ENCODE peak calls at places on chromosome 10, in four cellular contexts. N is K562, P is HepG2, A is GM12878. J is an unnamed sample.

GRCh38 chr10:12720217-12720981 is 281.1 kb downstream of the CCDC3 start:
- DNase-seq in N (no peak), P (peak; percentile 76), A (no peak), J (no peak)

GRCh38 chr10:58044072-58044471 is 223.6 kb downstream of the IPMK start:
- DNase-seq in N (no peak), P (no peak), A (no peak), J (no peak)

GRCh38 chr10:95485445-95485844 is 75.7 kb downstream of the SORBS1 start:
- DNase-seq in N (no peak), P (peak; percentile 24), A (no peak), J (no peak)

GRCh38 chr10:4586756-4587155 is 239.3 kb upstream of the AKR1E2 start:
- DNase-seq in N (no peak), P (no peak), A (no peak), J (no peak)

GRCh38 chr10:24866615-24867583 is 85.5 kb downstream of the PRTFDC1 start:
- DNase-seq in N (peak; percentile 63), P (peak; percentile 6), A (no peak), J (peak; percentile 13)

GRCh38 chr10:133343557-133343956 is 3.6 kb upstream of the PRAP1 start:
- DNase-seq in N (no peak), P (no peak), A (no peak), J (no peak)

GRCh38 chr10:43220971-43221418 is 45.9 kb downstream of the RASGEF1A start:
- DNase-seq in N (no peak), P (no peak), A (peak; percentile 46), J (peak; percentile 8)

GRCh38 chr10:106111241-106111640 is 1053.3 kb downstream of the SORCS1 start:
- DNase-seq in N (no peak), P (no peak), A (no peak), J (no peak)

GRCh38 chr10:46525177-46525823 is 31.2 kb downstream of the GPRIN2 start:
- DNase-seq in N (no peak), P (no peak), A (no peak), J (peak; percentile 5)

GRCh38 chr10:45602082-45602730 is 70.4 kb downstream of the ZFAND4 start:
- DNase-seq in N (no peak), P (no peak), A (no peak), J (no peak)

GRCh38 chr10:124279298-124279697 is 139.4 kb downstream of the OAT start:
- DNase-seq in N (no peak), P (no peak), A (no peak), J (no peak)

GRCh38 chr10:97766106-97766810 is 5.5 kb downstream of the SFRP5 start:
- DNase-seq in N (no peak), P (no peak), A (no peak), J (no peak)

GRCh38 chr10:96699613-96700012 is 20.7 kb downstream of the PIK3AP1 start:
- DNase-seq in N (no peak), P (no peak), A (no peak), J (no peak)

GRCh38 chr10:105391670-105392331 is 750.7 kb downstream of the SORCS3 start:
- DNase-seq in N (no peak), P (no peak), A (no peak), J (no peak)

GRCh38 chr10:50788951-50789904 is 49.5 kb downstream of the ASAH2B start:
- DNase-seq in N (peak; percentile 42), P (peak; percentile 55), A (no peak), J (no peak)

GRCh38 chr10:76218045-76218444 is 786.6 kb downstream of the LRMDA start:
- DNase-seq in N (no peak), P (no peak), A (no peak), J (no peak)

GRCh38 chr10:30493609-30494530 is 59.9 kb downstream of the MAP3K8 start:
- DNase-seq in N (peak; percentile 50), P (peak; percentile 60), A (no peak), J (no peak)

GRCh38 chr10:43417950-43418768 is 9.2 kb upstream of the HNRNPF start:
- DNase-seq in N (peak; percentile 98), P (peak; percentile 92), A (peak; percentile 78), J (no peak)

GRCh38 chr10:72080042-72081035 is 8.0 kb downstream of the SPOCK2 start:
- DNase-seq in N (no peak), P (no peak), A (no peak), J (no peak)

GRCh38 chr10:33106767-33107166 is 148.7 kb upstream of the ITGB1 start:
- DNase-seq in N (no peak), P (no peak), A (no peak), J (peak; percentile 54)

GRCh38 chr10:107914450-107915276 is 750.2 kb upstream of the SORCS1 start:
- DNase-seq in N (no peak), P (no peak), A (no peak), J (peak; percentile 49)

GRCh38 chr10:132880148-132880981 is 62.0 kb downstream of the CFAP46 start:
- DNase-seq in N (no peak), P (no peak), A (no peak), J (peak; percentile 11)

GRCh38 chr10:80464557-80465466 is 10.7 kb downstream of the TSPAN14 start:
- DNase-seq in N (peak; percentile 59), P (peak; percentile 97), A (no peak), J (peak; percentile 71)

GRCh38 chr10:116272497-116273221 is at the start of gene GFRA1:
- DNase-seq in N (no peak), P (no peak), A (no peak), J (peak; percentile 77)

GRCh38 chr10:127908106-127908957 is 1.4 kb downstream of the PTPRE start:
- DNase-seq in N (no peak), P (peak; percentile 23), A (no peak), J (no peak)

GRCh38 chr10:88115968-88116367 is 252.5 kb downstream of the PTEN start:
- DNase-seq in N (no peak), P (no peak), A (no peak), J (no peak)

GRCh38 chr10:123868058-123868995 is 23.3 kb downstream of the CPXM2 start:
- DNase-seq in N (no peak), P (peak; percentile 10), A (no peak), J (no peak)

GRCh38 chr10:102615361-102615760 is 28.9 kb upstream of the TRIM8 start:
- DNase-seq in N (peak; percentile 67), P (no peak), A (no peak), J (peak; percentile 77)

GRCh38 chr10:13759167-13759566 is 172.4 kb downstream of the PRPF18 start:
- DNase-seq in N (no peak), P (no peak), A (no peak), J (peak; percentile 41)

GRCh38 chr10:77511498-77512218 is 126.0 kb downstream of the KCNMA1 start:
- DNase-seq in N (no peak), P (no peak), A (no peak), J (no peak)

GRCh38 chr10:19745672-19746071 is 70.6 kb upstream of the PLXDC2 start:
- DNase-seq in N (no peak), P (no peak), A (no peak), J (no peak)

GRCh38 chr10:125883198-125883597 is 2.1 kb upstream of the DHX32 start:
- DNase-seq in N (no peak), P (no peak), A (no peak), J (no peak)

GRCh38 chr10:1625731-1626130 is 111.6 kb downstream of the ADARB2 start:
- DNase-seq in N (no peak), P (no peak), A (no peak), J (no peak)

GRCh38 chr10:60098676-60099601 is 192.6 kb upstream of the CCDC6 start:
- DNase-seq in N (peak; percentile 45), P (peak; percentile 12), A (no peak), J (no peak)

GRCh38 chr10:79445217-79445707 is at the start of gene ZCCHC24:
- DNase-seq in N (no peak), P (no peak), A (no peak), J (peak; percentile 65)
- TF ChIP-seq CTCF in N (no peak), P (no peak), A (no peak), J (no peak)

GRCh38 chr10:63423489-63423888 is 42.3 kb downstream of the JMJD1C start:
- DNase-seq in N (no peak), P (no peak), A (no peak), J (no peak)
- TF ChIP-seq ETV6 in N (no peak), P (no peak), A (no peak), J (no peak)

GRCh38 chr10:129929343-129930297 is 34.5 kb downstream of the EBF3 start:
- DNase-seq in N (no peak), P (no peak), A (no peak), J (peak; percentile 45)
- TF ChIP-seq CTCF in N (no peak), P (peak; percentile 23), A (peak; percentile 12), J (no peak)

GRCh38 chr10:71044720-71045119 is 156.4 kb upstream of the PCBD1 start:
- DNase-seq in N (no peak), P (no peak), A (no peak), J (no peak)

GRCh38 chr10:71045936-71046335 is 157.6 kb upstream of the PCBD1 start:
- DNase-seq in N (no peak), P (no peak), A (no peak), J (no peak)

GRCh38 chr10:71043858-71044257 is 155.5 kb upstream of the PCBD1 start:
- DNase-seq in N (no peak), P (no peak), A (no peak), J (no peak)

GRCh38 chr10:71046747-71047146 is 158.4 kb upstream of the PCBD1 start:
- DNase-seq in N (no peak), P (no peak), A (no peak), J (no peak)

DNA sequence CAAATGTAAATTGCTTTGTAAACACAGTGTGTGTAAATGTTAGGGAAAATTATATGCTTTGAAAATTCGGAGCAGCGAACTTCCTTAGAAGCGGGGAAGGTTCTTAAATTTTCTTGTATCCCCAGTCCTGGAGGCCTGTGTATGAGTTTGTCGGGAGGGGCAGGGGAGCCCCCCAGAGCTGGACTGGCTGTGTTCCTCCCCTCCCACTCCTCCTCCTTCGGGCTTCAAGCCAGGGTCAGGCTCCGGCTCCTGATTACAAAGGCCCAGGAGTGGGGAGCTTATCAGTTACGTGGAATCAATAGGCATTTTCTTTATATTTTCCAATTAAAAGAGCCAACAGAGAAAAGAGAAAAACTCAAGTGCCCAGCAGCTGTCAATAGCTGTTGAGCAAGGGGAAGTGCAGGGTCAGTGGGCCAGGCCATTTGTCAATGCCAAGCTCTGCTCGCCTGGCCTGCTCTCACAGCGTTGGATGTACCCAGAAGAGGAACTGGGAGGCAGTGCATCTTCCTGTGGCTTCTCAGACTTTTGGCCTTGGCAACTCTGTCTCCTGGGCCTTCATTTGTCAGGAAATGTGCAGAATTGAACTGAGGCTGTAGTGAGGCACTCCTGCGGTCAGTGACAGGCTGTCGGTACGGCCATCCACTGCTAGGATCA is 156.9 kb upstream of the PCBD1 start:
- DNase-seq in N (no peak), P (no peak), A (no peak), J (no peak)
- TF ChIP-seq ETV6 in N (no peak), P (no peak), A (no peak), J (no peak)